ENCODE peak calls at places on chromosomes 6 and 20, in ten cellular contexts. S is A549; O is IMR-90; U is sciatic nerve; Y is nucleus accumbens; F is vagina; I is islet precursor cell; K is stimulated activated CD4-positive, alpha-beta T cell treated with anti-CD3 and anti-CD28 coated beads, Interleukin-1b, Interleukin-23, amount 100 ng/mL, for 48 hours; M is stimulated activated CD8-positive, alpha-beta memory T cell treated with anti-CD3 and anti-CD28 coated beads, Interleukin-15, amount 100 ng/mL, for 48 hours; J is EL. Q is an unnamed sample.

GRCh38 chr20:56949318-56949717 is 317.1 kb downstream of the BMP7 start:
- DNase-seq in S (peak), O (no peak), U (no peak), Y (no peak), F (no peak), I (no peak), K (no peak), M (no peak), J (no peak), Q (no peak)

GRCh38 chr6:43773050-43773956 is 3.3 kb downstream of the VEGFA start:
- DNase-seq in S (peak), O (peak), U (no peak), Y (no peak), F (no peak), I (peak), K (peak), M (peak), J (peak), Q (peak)

GRCh38 chr6:57305754-57306153 is 11.7 kb upstream of the PRIM2 start:
- DNase-seq in S (no peak), O (peak), U (no peak), Y (no peak), F (no peak), I (no peak), K (no peak), M (no peak), J (peak), Q (peak)

GRCh38 chr6:3592371-3592941 is 135.6 kb upstream of the SLC22A23 start:
- DNase-seq in S (peak), O (peak), U (no peak), Y (no peak), F (no peak), I (no peak), K (no peak), M (no peak), J (peak), Q (peak)

GRCh38 chr6:52098649-52099184 is 11.3 kb upstream of the PKHD1 start:
- DNase-seq in S (no peak), O (no peak), U (no peak), Y (no peak), F (no peak), I (no peak), K (no peak), M (no peak), J (no peak), Q (peak)

GRCh38 chr6:87431263-87431662 is 23.5 kb downstream of the CFAP206 start:
- DNase-seq in S (peak), O (no peak), U (no peak), Y (no peak), F (no peak), I (no peak), K (no peak), M (no peak), J (peak), Q (peak)

GRCh38 chr6:74654296-74654695 is 551.6 kb downstream of the COL12A1 start:
- DNase-seq in S (no peak), O (no peak), U (no peak), Y (no peak), F (no peak), I (no peak), K (no peak), M (no peak), J (no peak), Q (peak)

GRCh38 chr6:109304284-109305015 is 77.8 kb downstream of the CD164 start:
- DNase-seq in S (no peak), O (no peak), U (no peak), Y (no peak), F (no peak), I (no peak), K (peak), M (no peak), J (no peak), Q (peak)

GRCh38 chr20:40090236-40090635 is 598.8 kb downstream of the MAFB start:
- DNase-seq in S (no peak), O (no peak), U (no peak), Y (no peak), F (no peak), I (no peak), K (no peak), M (no peak), J (peak), Q (peak)

GRCh38 chr6:37007340-37008043 is 2.0 kb downstream of the FGD2 start:
- DNase-seq in S (no peak), O (no peak), U (no peak), Y (no peak), F (no peak), I (no peak), K (no peak), M (no peak), J (no peak), Q (no peak)

GRCh38 chr6:127952831-127953230 is 52.0 kb upstream of the THEMIS start:
- DNase-seq in S (no peak), O (no peak), U (no peak), Y (no peak), F (no peak), I (no peak), K (no peak), M (no peak), J (no peak), Q (peak)

GRCh38 chr6:145968051-145968450 is 3.9 kb upstream of the SHPRH start:
- DNase-seq in S (no peak), O (no peak), U (no peak), Y (no peak), F (no peak), I (no peak), K (no peak), M (no peak), J (no peak), Q (no peak)

GRCh38 chr20:19938421-19938787 is 78.8 kb upstream of the NAA20 start:
- DNase-seq in S (no peak), O (no peak), U (no peak), Y (no peak), F (no peak), I (no peak), K (no peak), M (no peak), J (no peak), Q (no peak)

GRCh38 chr6:139290787-139291294 is 957 bp downstream of the TXLNB start:
- DNase-seq in S (no peak), O (peak), U (no peak), Y (no peak), F (no peak), I (no peak), K (no peak), M (no peak), J (peak), Q (peak)

GRCh38 chr6:43285832-43286231 is 12.2 kb upstream of the SLC22A7 start:
- DNase-seq in S (no peak), O (no peak), U (no peak), Y (no peak), F (no peak), I (no peak), K (no peak), M (no peak), J (no peak), Q (no peak)

GRCh38 chr6:144284753-144285547 is at the start of gene UTRN:
- DNase-seq in S (peak), O (peak), U (peak), Y (peak), F (no peak), I (peak), K (peak), M (peak), J (peak), Q (peak)

GRCh38 chr6:139595183-139595582 is 220.7 kb upstream of the CITED2 start:
- DNase-seq in S (no peak), O (peak), U (no peak), Y (no peak), F (no peak), I (no peak), K (no peak), M (no peak), J (peak), Q (peak)

GRCh38 chr20:38217791-38218565 is 42.6 kb downstream of the KIAA1755 start:
- DNase-seq in S (peak), O (peak), U (peak), Y (no peak), F (no peak), I (peak), K (no peak), M (no peak), J (peak), Q (peak)

GRCh38 chr6:11315743-11316437 is 83.4 kb upstream of the NEDD9 start:
- DNase-seq in S (peak), O (peak), U (no peak), Y (no peak), F (no peak), I (no peak), K (no peak), M (no peak), J (peak), Q (peak)

GRCh38 chr6:98657764-98658163 is 176.6 kb upstream of the POU3F2 start:
- DNase-seq in S (peak), O (peak), U (peak), Y (no peak), F (no peak), I (no peak), K (no peak), M (no peak), J (peak), Q (peak)

GRCh38 chr6:53347921-53348435 is 772 bp downstream of the ELOVL5 start:
- DNase-seq in S (peak), O (peak), U (peak), Y (peak), F (no peak), I (peak), K (peak), M (peak), J (peak), Q (peak)

GRCh38 chr6:4358414-4359107 is 223.2 kb upstream of the ECI2 start:
- DNase-seq in S (peak), O (peak), U (peak), Y (peak), F (peak), I (peak), K (peak), M (peak), J (peak), Q (peak)

GRCh38 chr6:31495580-31495979 is 2.4 kb upstream of the MICB start:
- DNase-seq in S (no peak), O (peak), U (no peak), Y (no peak), F (no peak), I (no peak), K (no peak), M (no peak), J (peak), Q (peak)

GRCh38 chr6:35178932-35179832 is 34.6 kb upstream of the SCUBE3 start:
- DNase-seq in S (no peak), O (no peak), U (no peak), Y (no peak), F (no peak), I (no peak), K (no peak), M (no peak), J (no peak), Q (no peak)

GRCh38 chr6:105609375-105609991 is 206.6 kb upstream of the PREP start:
- DNase-seq in S (peak), O (peak), U (no peak), Y (no peak), F (no peak), I (peak), K (no peak), M (no peak), J (peak), Q (no peak)

GRCh38 chr20:1103751-1104150 is 14.7 kb upstream of the PSMF1 start:
- DNase-seq in S (no peak), O (no peak), U (no peak), Y (no peak), F (no peak), I (no peak), K (no peak), M (no peak), J (no peak), Q (no peak)

GRCh38 chr6:37283786-37284185 is 25.8 kb upstream of the TMEM217 start:
- DNase-seq in S (no peak), O (no peak), U (no peak), Y (no peak), F (no peak), I (no peak), K (no peak), M (no peak), J (no peak), Q (peak)

GRCh38 chr20:41046716-41047115 is 18.1 kb downstream of the TOP1 start:
- DNase-seq in S (no peak), O (peak), U (no peak), Y (no peak), F (no peak), I (no peak), K (peak), M (no peak), J (peak), Q (peak)

GRCh38 chr6:138955262-138955661 is 32.8 kb downstream of the REPS1 start:
- DNase-seq in S (no peak), O (no peak), U (no peak), Y (no peak), F (no peak), I (no peak), K (no peak), M (no peak), J (no peak), Q (no peak)

GRCh38 chr6:168315626-168316025 is 4.0 kb downstream of the DACT2 start:
- DNase-seq in S (no peak), O (no peak), U (no peak), Y (no peak), F (no peak), I (no peak), K (no peak), M (no peak), J (no peak), Q (no peak)

GRCh38 chr6:168071620-168072019 is 7.4 kb downstream of the FRMD1 start:
- DNase-seq in S (peak), O (no peak), U (no peak), Y (no peak), F (no peak), I (peak), K (no peak), M (no peak), J (no peak), Q (no peak)

GRCh38 chr6:71513036-71513435 is 224.4 kb downstream of the OGFRL1 start:
- DNase-seq in S (no peak), O (no peak), U (no peak), Y (no peak), F (no peak), I (no peak), K (no peak), M (no peak), J (no peak), Q (no peak)

GRCh38 chr6:161029195-161029809 is 37.7 kb downstream of the MAP3K4 start:
- DNase-seq in S (no peak), O (peak), U (no peak), Y (no peak), F (no peak), I (no peak), K (no peak), M (no peak), J (peak), Q (peak)

GRCh38 chr6:142845624-142846458 is 99.1 kb downstream of the HIVEP2 start:
- DNase-seq in S (peak), O (peak), U (peak), Y (peak), F (no peak), I (peak), K (peak), M (no peak), J (peak), Q (peak)